ENCODE peak calls at places on chromosomes 3 and 15, in nine cellular contexts. One of them, this sample, is unnamed. For H3K9me3, the result is how much of the 10 kb centered on the place peaks cover.

GRCh38 chr3:138009476-138010272 is at the start of gene CLDN18:
- DNase-seq in heart left ventricle: no peak
- DNase-seq in left ventricle myocardium inferior: peak
- DNase-seq in BE2C: no peak
- DNase-seq in esophagus squamous epithelium: no peak
- DNase-seq in fibroblast of lung: peak
- DNase-seq in osteoblast: no peak
- DNase-seq in right lobe of liver: no peak
- DNase-seq in ovary: no peak
- DNase-seq in this sample: no peak

GRCh38 chr3:38519651-38520050 is 23.5 kb downstream of the EXOG start:
- DNase-seq in heart left ventricle: no peak
- DNase-seq in left ventricle myocardium inferior: no peak
- DNase-seq in BE2C: no peak
- DNase-seq in esophagus squamous epithelium: no peak
- DNase-seq in fibroblast of lung: no peak
- DNase-seq in osteoblast: no peak
- DNase-seq in right lobe of liver: no peak
- DNase-seq in ovary: no peak
- DNase-seq in this sample: peak

GRCh38 chr3:43858052-43858701 is 167.4 kb downstream of the ABHD5 start:
- DNase-seq in heart left ventricle: no peak
- DNase-seq in left ventricle myocardium inferior: no peak
- DNase-seq in BE2C: no peak
- DNase-seq in esophagus squamous epithelium: no peak
- DNase-seq in fibroblast of lung: no peak
- DNase-seq in osteoblast: peak
- DNase-seq in right lobe of liver: no peak
- DNase-seq in ovary: no peak
- DNase-seq in this sample: no peak

GRCh38 chr3:81908596-81908995 is 147.2 kb upstream of the GBE1 start:
- DNase-seq in heart left ventricle: no peak
- DNase-seq in left ventricle myocardium inferior: no peak
- DNase-seq in BE2C: no peak
- DNase-seq in esophagus squamous epithelium: no peak
- DNase-seq in fibroblast of lung: no peak
- DNase-seq in osteoblast: no peak
- DNase-seq in right lobe of liver: no peak
- DNase-seq in ovary: no peak
- DNase-seq in this sample: no peak

GRCh38 chr15:70160803-70161565 is 63.3 kb upstream of the TLE3 start:
- DNase-seq in heart left ventricle: peak
- DNase-seq in left ventricle myocardium inferior: peak
- DNase-seq in BE2C: no peak
- DNase-seq in esophagus squamous epithelium: no peak
- DNase-seq in fibroblast of lung: no peak
- DNase-seq in osteoblast: peak
- DNase-seq in right lobe of liver: no peak
- DNase-seq in ovary: no peak
- DNase-seq in this sample: no peak

GRCh38 chr15:85318048-85318731 is 62.2 kb upstream of the AKAP13 start:
- DNase-seq in heart left ventricle: no peak
- DNase-seq in left ventricle myocardium inferior: no peak
- DNase-seq in BE2C: no peak
- DNase-seq in esophagus squamous epithelium: no peak
- DNase-seq in fibroblast of lung: peak
- DNase-seq in osteoblast: peak
- DNase-seq in right lobe of liver: no peak
- DNase-seq in ovary: no peak
- DNase-seq in this sample: no peak

GRCh38 chr3:112739252-112739945 is 98.5 kb upstream of the CCDC80 start:
- DNase-seq in heart left ventricle: no peak
- DNase-seq in left ventricle myocardium inferior: no peak
- DNase-seq in BE2C: no peak
- DNase-seq in esophagus squamous epithelium: no peak
- DNase-seq in fibroblast of lung: peak
- DNase-seq in osteoblast: no peak
- DNase-seq in right lobe of liver: no peak
- DNase-seq in ovary: no peak
- DNase-seq in this sample: no peak

GRCh38 chr3:112074006-112074405 is 12.2 kb upstream of the C3orf52 start:
- DNase-seq in heart left ventricle: no peak
- DNase-seq in left ventricle myocardium inferior: no peak
- DNase-seq in BE2C: no peak
- DNase-seq in esophagus squamous epithelium: no peak
- DNase-seq in fibroblast of lung: peak
- DNase-seq in osteoblast: peak
- DNase-seq in right lobe of liver: no peak
- DNase-seq in ovary: no peak
- DNase-seq in this sample: no peak

GRCh38 chr3:9917820-9918219 is 922 bp downstream of the IL17RC start:
- DNase-seq in heart left ventricle: no peak
- DNase-seq in left ventricle myocardium inferior: no peak
- DNase-seq in BE2C: no peak
- DNase-seq in esophagus squamous epithelium: no peak
- DNase-seq in fibroblast of lung: no peak
- DNase-seq in osteoblast: no peak
- DNase-seq in right lobe of liver: peak
- DNase-seq in ovary: peak
- DNase-seq in this sample: no peak

GRCh38 chr15:67366904-67367303 is 112.3 kb downstream of the IQCH start:
- DNase-seq in heart left ventricle: no peak
- DNase-seq in left ventricle myocardium inferior: no peak
- DNase-seq in BE2C: no peak
- DNase-seq in esophagus squamous epithelium: no peak
- DNase-seq in fibroblast of lung: no peak
- DNase-seq in osteoblast: no peak
- DNase-seq in right lobe of liver: no peak
- DNase-seq in ovary: no peak
- DNase-seq in this sample: no peak
- TF ChIP-seq CTCF in heart left ventricle: no peak
- TF ChIP-seq CTCF in left ventricle myocardium inferior: no peak
- TF ChIP-seq CTCF in BE2C: no peak
- TF ChIP-seq CTCF in esophagus squamous epithelium: no peak
- TF ChIP-seq CTCF in fibroblast of lung: no peak
- TF ChIP-seq CTCF in osteoblast: no peak
- TF ChIP-seq CTCF in right lobe of liver: no peak
- TF ChIP-seq CTCF in ovary: no peak
- TF ChIP-seq CTCF in this sample: no peak

GRCh38 chr3:26114851-26115250 is 325.0 kb downstream of the OXSM start:
- DNase-seq in heart left ventricle: no peak
- DNase-seq in left ventricle myocardium inferior: no peak
- DNase-seq in BE2C: no peak
- DNase-seq in esophagus squamous epithelium: no peak
- DNase-seq in fibroblast of lung: no peak
- DNase-seq in osteoblast: no peak
- DNase-seq in right lobe of liver: no peak
- DNase-seq in ovary: no peak
- DNase-seq in this sample: no peak

DNA sequence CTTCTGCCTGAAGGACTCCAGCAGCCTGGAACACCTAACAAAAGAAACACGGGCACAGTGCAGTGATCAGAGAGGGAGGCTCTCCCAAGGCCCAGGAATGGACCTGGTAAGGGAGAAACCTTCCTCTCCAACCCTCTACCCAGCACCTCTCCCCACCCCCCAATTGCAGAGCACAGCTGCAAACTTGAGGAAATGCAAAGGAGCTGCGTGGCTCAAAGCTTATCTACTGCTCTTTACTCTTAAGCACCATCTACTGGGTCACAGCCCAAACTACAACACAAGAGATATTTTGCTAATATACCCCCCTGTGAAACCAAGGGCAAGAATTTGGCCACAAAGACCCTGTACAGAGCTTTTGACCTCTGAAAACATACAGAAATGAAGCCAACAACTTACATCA is 328.3 kb downstream of the OXSM start:
- DNase-seq in heart left ventricle: no peak
- DNase-seq in left ventricle myocardium inferior: no peak
- DNase-seq in BE2C: no peak
- DNase-seq in esophagus squamous epithelium: no peak
- DNase-seq in fibroblast of lung: no peak
- DNase-seq in osteoblast: no peak
- DNase-seq in right lobe of liver: no peak
- DNase-seq in ovary: no peak
- DNase-seq in this sample: no peak
- H3K9me3 ChIP-seq in heart left ventricle: under half
- H3K9me3 ChIP-seq in left ventricle myocardium inferior: under half
- H3K9me3 ChIP-seq in BE2C: under half
- H3K9me3 ChIP-seq in esophagus squamous epithelium: under half
- H3K9me3 ChIP-seq in fibroblast of lung: under half
- H3K9me3 ChIP-seq in osteoblast: under half
- H3K9me3 ChIP-seq in right lobe of liver: under half
- H3K9me3 ChIP-seq in ovary: under half
- H3K9me3 ChIP-seq in this sample: under half

DNA sequence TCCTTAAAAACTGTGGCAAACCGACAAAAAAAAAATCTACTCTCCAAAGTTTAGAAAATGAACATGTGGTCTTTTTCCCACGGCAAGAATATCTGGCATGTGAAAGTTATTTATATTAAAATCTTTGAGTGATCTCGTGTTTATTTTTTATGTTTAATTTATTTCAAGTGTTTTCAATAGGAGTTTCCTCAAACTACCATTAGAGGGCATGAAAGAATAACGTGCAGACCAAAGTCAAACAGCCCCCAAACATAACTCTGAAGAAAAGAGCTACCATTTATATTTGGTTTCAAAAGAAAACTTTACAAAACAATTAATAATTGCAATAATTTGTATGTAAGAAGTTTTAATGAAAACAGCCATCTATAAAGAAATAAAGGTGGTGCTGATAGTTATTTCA is 286.3 kb downstream of the ZIC4 start:
- DNase-seq in heart left ventricle: no peak
- DNase-seq in left ventricle myocardium inferior: no peak
- DNase-seq in BE2C: no peak
- DNase-seq in esophagus squamous epithelium: no peak
- DNase-seq in fibroblast of lung: peak
- DNase-seq in osteoblast: no peak
- DNase-seq in right lobe of liver: no peak
- DNase-seq in ovary: no peak
- DNase-seq in this sample: no peak
- TF ChIP-seq CTCF in heart left ventricle: no peak
- TF ChIP-seq CTCF in left ventricle myocardium inferior: peak
- TF ChIP-seq CTCF in BE2C: peak
- TF ChIP-seq CTCF in esophagus squamous epithelium: no peak
- TF ChIP-seq CTCF in fibroblast of lung: peak
- TF ChIP-seq CTCF in osteoblast: peak
- TF ChIP-seq CTCF in right lobe of liver: peak
- TF ChIP-seq CTCF in ovary: no peak
- TF ChIP-seq CTCF in this sample: no peak

GRCh38 chr15:86870846-86871245 is 791.2 kb downstream of the AGBL1 start:
- DNase-seq in heart left ventricle: no peak
- DNase-seq in left ventricle myocardium inferior: no peak
- DNase-seq in BE2C: no peak
- DNase-seq in esophagus squamous epithelium: no peak
- DNase-seq in fibroblast of lung: no peak
- DNase-seq in osteoblast: no peak
- DNase-seq in right lobe of liver: no peak
- DNase-seq in ovary: no peak
- DNase-seq in this sample: no peak
- H3K9me3 ChIP-seq in heart left ventricle: under half
- H3K9me3 ChIP-seq in left ventricle myocardium inferior: under half
- H3K9me3 ChIP-seq in BE2C: under half
- H3K9me3 ChIP-seq in esophagus squamous epithelium: under half
- H3K9me3 ChIP-seq in fibroblast of lung: under half
- H3K9me3 ChIP-seq in osteoblast: under half
- H3K9me3 ChIP-seq in right lobe of liver: under half
- H3K9me3 ChIP-seq in ovary: under half
- H3K9me3 ChIP-seq in this sample: under half

DNA sequence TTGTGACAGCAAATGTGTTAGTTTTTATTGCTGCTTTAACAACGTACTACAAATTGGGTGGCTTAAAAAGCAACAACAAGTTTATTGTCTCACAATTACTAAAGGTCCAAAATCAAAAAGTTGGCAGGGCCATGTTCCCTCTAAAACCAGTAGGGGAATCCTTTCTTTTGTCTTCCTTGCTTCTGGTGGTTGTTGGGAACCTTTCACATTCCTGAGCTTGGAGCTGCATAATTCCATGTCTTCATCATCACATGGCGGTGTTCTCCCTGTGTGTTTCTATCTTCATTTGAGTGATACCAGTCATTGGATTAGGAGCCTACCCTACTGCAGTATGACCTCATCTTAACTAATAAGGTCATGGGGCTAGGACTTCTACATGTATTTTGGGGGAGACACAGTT is 7.4 kb downstream of the SPRED1 start:
- DNase-seq in heart left ventricle: no peak
- DNase-seq in left ventricle myocardium inferior: no peak
- DNase-seq in BE2C: no peak
- DNase-seq in esophagus squamous epithelium: no peak
- DNase-seq in fibroblast of lung: peak
- DNase-seq in osteoblast: no peak
- DNase-seq in right lobe of liver: no peak
- DNase-seq in ovary: no peak
- DNase-seq in this sample: no peak
- TF ChIP-seq CTCF in heart left ventricle: no peak
- TF ChIP-seq CTCF in left ventricle myocardium inferior: no peak
- TF ChIP-seq CTCF in BE2C: no peak
- TF ChIP-seq CTCF in esophagus squamous epithelium: no peak
- TF ChIP-seq CTCF in fibroblast of lung: no peak
- TF ChIP-seq CTCF in osteoblast: peak
- TF ChIP-seq CTCF in right lobe of liver: no peak
- TF ChIP-seq CTCF in ovary: no peak
- TF ChIP-seq CTCF in this sample: no peak

This sample was measured in CD4-positive, alpha-beta T cell.